ENCODE peak calls at places on chromosomes 5 and 9, in nine cellular contexts. V, T, N, K, C, R, S, Y and A are unnamed samples.

GRCh38 chr9:86257406-86257805 is 2.1 kb downstream of the C9orf153 start:
- DNase-seq in V (no peak), T (no peak), N (no peak), K (no peak), C (no peak), R (no peak), S (no peak), Y (no peak), A (no peak)

GRCh38 chr9:5568868-5569267 is 58.5 kb downstream of the PDCD1LG2 start:
- DNase-seq in V (no peak), T (no peak), N (no peak), K (no peak), C (no peak), R (no peak), S (no peak), Y (no peak), A (no peak)

GRCh38 chr9:27519466-27520465 is 4.3 kb upstream of the IFNK start:
- DNase-seq in V (no peak), T (no peak), N (no peak), K (no peak), C (no peak), R (no peak), S (no peak), Y (no peak), A (no peak)

GRCh38 chr9:118023649-118024048 is 319.4 kb downstream of the TLR4 start:
- DNase-seq in V (no peak), T (no peak), N (no peak), K (no peak), C (no peak), R (no peak), S (peak), Y (no peak), A (no peak)

GRCh38 chr9:36818965-36819870 is 214.8 kb downstream of the PAX5 start:
- DNase-seq in V (no peak), T (peak), N (no peak), K (no peak), C (no peak), R (no peak), S (no peak), Y (peak), A (no peak)

GRCh38 chr5:78819707-78820106 is 165.4 kb downstream of the ARSB start:
- DNase-seq in V (no peak), T (no peak), N (no peak), K (no peak), C (no peak), R (no peak), S (no peak), Y (no peak), A (no peak)

GRCh38 chr9:130117816-130118632 is 54.2 kb upstream of the NCS1 start:
- DNase-seq in V (no peak), T (no peak), N (no peak), K (peak), C (no peak), R (no peak), S (no peak), Y (no peak), A (no peak)

GRCh38 chr5:53877243-53877642 is 316.8 kb downstream of the NDUFS4 start:
- DNase-seq in V (no peak), T (no peak), N (no peak), K (peak), C (no peak), R (peak), S (no peak), Y (no peak), A (no peak)

GRCh38 chr5:74543162-74543995 is 97.1 kb downstream of the ENC1 start:
- DNase-seq in V (peak), T (peak), N (no peak), K (peak), C (no peak), R (peak), S (peak), Y (no peak), A (no peak)

GRCh38 chr9:93625000-93625399 is 48.6 kb downstream of the PHF2 start:
- DNase-seq in V (no peak), T (no peak), N (no peak), K (peak), C (no peak), R (no peak), S (no peak), Y (no peak), A (no peak)

GRCh38 chr9:33619666-33620404 is 95.8 kb downstream of the ANKRD18B start:
- DNase-seq in V (no peak), T (no peak), N (no peak), K (peak), C (no peak), R (peak), S (peak), Y (no peak), A (no peak)

GRCh38 chr5:38446029-38446522 is 110.4 kb downstream of the LIFR start:
- DNase-seq in V (no peak), T (no peak), N (no peak), K (no peak), C (no peak), R (no peak), S (no peak), Y (no peak), A (no peak)

GRCh38 chr5:138212828-138213160 is 329 bp downstream of the CDC23 start:
- DNase-seq in V (no peak), T (no peak), N (no peak), K (peak), C (no peak), R (no peak), S (no peak), Y (no peak), A (no peak)

GRCh38 chr9:23779220-23779619 is 46.8 kb downstream of the ELAVL2 start:
- DNase-seq in V (peak), T (no peak), N (no peak), K (no peak), C (no peak), R (no peak), S (no peak), Y (no peak), A (no peak)

GRCh38 chr9:131557855-131558548 is 12.7 kb downstream of the PRRT1B start:
- DNase-seq in V (no peak), T (no peak), N (no peak), K (no peak), C (no peak), R (no peak), S (no peak), Y (no peak), A (no peak)

GRCh38 chr9:128145536-128145935 is 3.7 kb upstream of the LCN2 start:
- DNase-seq in V (no peak), T (no peak), N (no peak), K (no peak), C (no peak), R (no peak), S (no peak), Y (no peak), A (no peak)

GRCh38 chr5:15610216-15610615 is 110.2 kb downstream of the FBXL7 start:
- DNase-seq in V (no peak), T (no peak), N (no peak), K (no peak), C (no peak), R (no peak), S (no peak), Y (no peak), A (no peak)